ENCODE peak calls at places on chromosomes 3 and 15, in nine cellular contexts. One of them, this sample, is unnamed.

GRCh38 chr3:11438636-11439035 is 166.4 kb downstream of the ATG7 start:
- DNase-seq in activated T-cell treated with anti-CD3 and anti-CD28 coated beads, Interleukin-2, amount 50 U/mL, for 24 hours: no peak
- DNase-seq in HS-5: no peak
- DNase-seq in brain pericyte: peak
- DNase-seq in SW480: no peak
- DNase-seq in cardiac fibroblast: peak
- DNase-seq in fibroblast of the aortic adventitia: peak
- DNase-seq in NCI-H446 treated with DMSO at 0.1 percent for 48 hours: no peak
- DNase-seq in bronchial epithelial cell: no peak
- DNase-seq in this sample: no peak

GRCh38 chr3:33299395-33300081 is 22.3 kb downstream of the FBXL2 start:
- DNase-seq in activated T-cell treated with anti-CD3 and anti-CD28 coated beads, Interleukin-2, amount 50 U/mL, for 24 hours: no peak
- DNase-seq in HS-5: peak
- DNase-seq in brain pericyte: no peak
- DNase-seq in SW480: peak
- DNase-seq in cardiac fibroblast: peak
- DNase-seq in fibroblast of the aortic adventitia: peak
- DNase-seq in NCI-H446 treated with DMSO at 0.1 percent for 48 hours: no peak
- DNase-seq in bronchial epithelial cell: peak
- DNase-seq in this sample: no peak

GRCh38 chr3:187750041-187750512 is 4.8 kb upstream of the BCL6 start:
- DNase-seq in activated T-cell treated with anti-CD3 and anti-CD28 coated beads, Interleukin-2, amount 50 U/mL, for 24 hours: no peak
- DNase-seq in HS-5: no peak
- DNase-seq in brain pericyte: no peak
- DNase-seq in SW480: peak
- DNase-seq in cardiac fibroblast: peak
- DNase-seq in fibroblast of the aortic adventitia: no peak
- DNase-seq in NCI-H446 treated with DMSO at 0.1 percent for 48 hours: no peak
- DNase-seq in bronchial epithelial cell: peak
- DNase-seq in this sample: no peak

GRCh38 chr3:13479332-13479581 is 849 bp upstream of the HDAC11 start:
- DNase-seq in activated T-cell treated with anti-CD3 and anti-CD28 coated beads, Interleukin-2, amount 50 U/mL, for 24 hours: no peak
- DNase-seq in HS-5: no peak
- DNase-seq in brain pericyte: no peak
- DNase-seq in SW480: peak
- DNase-seq in cardiac fibroblast: no peak
- DNase-seq in fibroblast of the aortic adventitia: no peak
- DNase-seq in NCI-H446 treated with DMSO at 0.1 percent for 48 hours: no peak
- DNase-seq in bronchial epithelial cell: no peak
- DNase-seq in this sample: peak

GRCh38 chr3:187261541-187261969 is 30.0 kb downstream of the MASP1 start:
- DNase-seq in activated T-cell treated with anti-CD3 and anti-CD28 coated beads, Interleukin-2, amount 50 U/mL, for 24 hours: no peak
- DNase-seq in HS-5: peak
- DNase-seq in brain pericyte: no peak
- DNase-seq in SW480: no peak
- DNase-seq in cardiac fibroblast: peak
- DNase-seq in fibroblast of the aortic adventitia: peak
- DNase-seq in NCI-H446 treated with DMSO at 0.1 percent for 48 hours: no peak
- DNase-seq in bronchial epithelial cell: peak
- DNase-seq in this sample: no peak

GRCh38 chr3:35744419-35744818 is 105.1 kb downstream of the ARPP21 start:
- DNase-seq in activated T-cell treated with anti-CD3 and anti-CD28 coated beads, Interleukin-2, amount 50 U/mL, for 24 hours: no peak
- DNase-seq in HS-5: no peak
- DNase-seq in brain pericyte: no peak
- DNase-seq in SW480: no peak
- DNase-seq in cardiac fibroblast: no peak
- DNase-seq in fibroblast of the aortic adventitia: no peak
- DNase-seq in NCI-H446 treated with DMSO at 0.1 percent for 48 hours: no peak
- DNase-seq in bronchial epithelial cell: no peak
- DNase-seq in this sample: peak

GRCh38 chr3:129936757-129937156 is 37.8 kb upstream of the TRH start:
- DNase-seq in activated T-cell treated with anti-CD3 and anti-CD28 coated beads, Interleukin-2, amount 50 U/mL, for 24 hours: no peak
- DNase-seq in HS-5: peak
- DNase-seq in brain pericyte: peak
- DNase-seq in SW480: peak
- DNase-seq in cardiac fibroblast: peak
- DNase-seq in fibroblast of the aortic adventitia: peak
- DNase-seq in NCI-H446 treated with DMSO at 0.1 percent for 48 hours: no peak
- DNase-seq in bronchial epithelial cell: peak
- DNase-seq in this sample: peak

GRCh38 chr3:188468196-188468595 is 314.2 kb downstream of the LPP start:
- DNase-seq in activated T-cell treated with anti-CD3 and anti-CD28 coated beads, Interleukin-2, amount 50 U/mL, for 24 hours: no peak
- DNase-seq in HS-5: no peak
- DNase-seq in brain pericyte: no peak
- DNase-seq in SW480: no peak
- DNase-seq in cardiac fibroblast: peak
- DNase-seq in fibroblast of the aortic adventitia: peak
- DNase-seq in NCI-H446 treated with DMSO at 0.1 percent for 48 hours: peak
- DNase-seq in bronchial epithelial cell: no peak
- DNase-seq in this sample: no peak

GRCh38 chr15:85618956-85619491 is 175.7 kb downstream of the KLHL25 start:
- DNase-seq in activated T-cell treated with anti-CD3 and anti-CD28 coated beads, Interleukin-2, amount 50 U/mL, for 24 hours: peak
- DNase-seq in HS-5: peak
- DNase-seq in brain pericyte: peak
- DNase-seq in SW480: no peak
- DNase-seq in cardiac fibroblast: peak
- DNase-seq in fibroblast of the aortic adventitia: peak
- DNase-seq in NCI-H446 treated with DMSO at 0.1 percent for 48 hours: no peak
- DNase-seq in bronchial epithelial cell: peak
- DNase-seq in this sample: peak

GRCh38 chr3:157098823-157099185 is 61.1 kb downstream of the CCNL1 start:
- DNase-seq in activated T-cell treated with anti-CD3 and anti-CD28 coated beads, Interleukin-2, amount 50 U/mL, for 24 hours: no peak
- DNase-seq in HS-5: no peak
- DNase-seq in brain pericyte: no peak
- DNase-seq in SW480: no peak
- DNase-seq in cardiac fibroblast: peak
- DNase-seq in fibroblast of the aortic adventitia: peak
- DNase-seq in NCI-H446 treated with DMSO at 0.1 percent for 48 hours: no peak
- DNase-seq in bronchial epithelial cell: no peak
- DNase-seq in this sample: no peak

GRCh38 chr3:152159328-152159727 is 109.4 kb upstream of the MBNL1 start:
- DNase-seq in activated T-cell treated with anti-CD3 and anti-CD28 coated beads, Interleukin-2, amount 50 U/mL, for 24 hours: no peak
- DNase-seq in HS-5: peak
- DNase-seq in brain pericyte: peak
- DNase-seq in SW480: no peak
- DNase-seq in cardiac fibroblast: peak
- DNase-seq in fibroblast of the aortic adventitia: peak
- DNase-seq in NCI-H446 treated with DMSO at 0.1 percent for 48 hours: no peak
- DNase-seq in bronchial epithelial cell: peak
- DNase-seq in this sample: no peak

GRCh38 chr3:32297366-32297765 is 58.9 kb downstream of the CMTM8 start:
- DNase-seq in activated T-cell treated with anti-CD3 and anti-CD28 coated beads, Interleukin-2, amount 50 U/mL, for 24 hours: peak
- DNase-seq in HS-5: no peak
- DNase-seq in brain pericyte: no peak
- DNase-seq in SW480: no peak
- DNase-seq in cardiac fibroblast: no peak
- DNase-seq in fibroblast of the aortic adventitia: no peak
- DNase-seq in NCI-H446 treated with DMSO at 0.1 percent for 48 hours: no peak
- DNase-seq in bronchial epithelial cell: no peak
- DNase-seq in this sample: no peak

GRCh38 chr3:59749291-59749690 is 699.5 kb upstream of the CFAP20DC start:
- DNase-seq in activated T-cell treated with anti-CD3 and anti-CD28 coated beads, Interleukin-2, amount 50 U/mL, for 24 hours: no peak
- DNase-seq in HS-5: no peak
- DNase-seq in brain pericyte: no peak
- DNase-seq in SW480: no peak
- DNase-seq in cardiac fibroblast: no peak
- DNase-seq in fibroblast of the aortic adventitia: peak
- DNase-seq in NCI-H446 treated with DMSO at 0.1 percent for 48 hours: no peak
- DNase-seq in bronchial epithelial cell: no peak
- DNase-seq in this sample: no peak

GRCh38 chr15:80957976-80958375 is 31.6 kb downstream of the MESD start:
- DNase-seq in activated T-cell treated with anti-CD3 and anti-CD28 coated beads, Interleukin-2, amount 50 U/mL, for 24 hours: no peak
- DNase-seq in HS-5: no peak
- DNase-seq in brain pericyte: no peak
- DNase-seq in SW480: no peak
- DNase-seq in cardiac fibroblast: no peak
- DNase-seq in fibroblast of the aortic adventitia: peak
- DNase-seq in NCI-H446 treated with DMSO at 0.1 percent for 48 hours: no peak
- DNase-seq in bronchial epithelial cell: peak
- DNase-seq in this sample: no peak

GRCh38 chr3:55333041-55333440 is 154.1 kb downstream of the WNT5A start:
- DNase-seq in activated T-cell treated with anti-CD3 and anti-CD28 coated beads, Interleukin-2, amount 50 U/mL, for 24 hours: no peak
- DNase-seq in HS-5: no peak
- DNase-seq in brain pericyte: no peak
- DNase-seq in SW480: no peak
- DNase-seq in cardiac fibroblast: peak
- DNase-seq in fibroblast of the aortic adventitia: no peak
- DNase-seq in NCI-H446 treated with DMSO at 0.1 percent for 48 hours: no peak
- DNase-seq in bronchial epithelial cell: no peak
- DNase-seq in this sample: no peak

GRCh38 chr15:64574220-64574994 is 114.0 kb downstream of the ZNF609 start:
- DNase-seq in activated T-cell treated with anti-CD3 and anti-CD28 coated beads, Interleukin-2, amount 50 U/mL, for 24 hours: no peak
- DNase-seq in HS-5: no peak
- DNase-seq in brain pericyte: no peak
- DNase-seq in SW480: no peak
- DNase-seq in cardiac fibroblast: peak
- DNase-seq in fibroblast of the aortic adventitia: peak
- DNase-seq in NCI-H446 treated with DMSO at 0.1 percent for 48 hours: no peak
- DNase-seq in bronchial epithelial cell: peak
- DNase-seq in this sample: no peak

GRCh38 chr3:189184566-189184965 is 12.8 kb downstream of the TPRG1 start:
- DNase-seq in activated T-cell treated with anti-CD3 and anti-CD28 coated beads, Interleukin-2, amount 50 U/mL, for 24 hours: no peak
- DNase-seq in HS-5: no peak
- DNase-seq in brain pericyte: no peak
- DNase-seq in SW480: no peak
- DNase-seq in cardiac fibroblast: no peak
- DNase-seq in fibroblast of the aortic adventitia: no peak
- DNase-seq in NCI-H446 treated with DMSO at 0.1 percent for 48 hours: no peak
- DNase-seq in bronchial epithelial cell: no peak
- DNase-seq in this sample: no peak

GRCh38 chr3:127646501-127647046 is 17.6 kb downstream of the PODXL2 start:
- DNase-seq in activated T-cell treated with anti-CD3 and anti-CD28 coated beads, Interleukin-2, amount 50 U/mL, for 24 hours: no peak
- DNase-seq in HS-5: no peak
- DNase-seq in brain pericyte: no peak
- DNase-seq in SW480: no peak
- DNase-seq in cardiac fibroblast: no peak
- DNase-seq in fibroblast of the aortic adventitia: no peak
- DNase-seq in NCI-H446 treated with DMSO at 0.1 percent for 48 hours: no peak
- DNase-seq in bronchial epithelial cell: no peak
- DNase-seq in this sample: no peak

GRCh38 chr15:52292780-52293392 is 2.7 kb downstream of the MYO5C start:
- DNase-seq in activated T-cell treated with anti-CD3 and anti-CD28 coated beads, Interleukin-2, amount 50 U/mL, for 24 hours: no peak
- DNase-seq in HS-5: no peak
- DNase-seq in brain pericyte: no peak
- DNase-seq in SW480: no peak
- DNase-seq in cardiac fibroblast: no peak
- DNase-seq in fibroblast of the aortic adventitia: no peak
- DNase-seq in NCI-H446 treated with DMSO at 0.1 percent for 48 hours: no peak
- DNase-seq in bronchial epithelial cell: no peak
- DNase-seq in this sample: no peak

GRCh38 chr15:83835384-83836010 is 181.6 kb downstream of the ADAMTSL3 start:
- DNase-seq in activated T-cell treated with anti-CD3 and anti-CD28 coated beads, Interleukin-2, amount 50 U/mL, for 24 hours: no peak
- DNase-seq in HS-5: no peak
- DNase-seq in brain pericyte: no peak
- DNase-seq in SW480: no peak
- DNase-seq in cardiac fibroblast: no peak
- DNase-seq in fibroblast of the aortic adventitia: no peak
- DNase-seq in NCI-H446 treated with DMSO at 0.1 percent for 48 hours: no peak
- DNase-seq in bronchial epithelial cell: no peak
- DNase-seq in this sample: no peak

GRCh38 chr15:49154799-49155109 is 645 bp downstream of the COPS2 start:
- DNase-seq in activated T-cell treated with anti-CD3 and anti-CD28 coated beads, Interleukin-2, amount 50 U/mL, for 24 hours: no peak
- DNase-seq in HS-5: no peak
- DNase-seq in brain pericyte: no peak
- DNase-seq in SW480: peak
- DNase-seq in cardiac fibroblast: no peak
- DNase-seq in fibroblast of the aortic adventitia: no peak
- DNase-seq in NCI-H446 treated with DMSO at 0.1 percent for 48 hours: no peak
- DNase-seq in bronchial epithelial cell: no peak
- DNase-seq in this sample: no peak

GRCh38 chr3:18648868-18649450 is 223.8 kb upstream of the SATB1 start:
- DNase-seq in activated T-cell treated with anti-CD3 and anti-CD28 coated beads, Interleukin-2, amount 50 U/mL, for 24 hours: no peak
- DNase-seq in HS-5: no peak
- DNase-seq in brain pericyte: no peak
- DNase-seq in SW480: no peak
- DNase-seq in cardiac fibroblast: no peak
- DNase-seq in fibroblast of the aortic adventitia: no peak
- DNase-seq in NCI-H446 treated with DMSO at 0.1 percent for 48 hours: no peak
- DNase-seq in bronchial epithelial cell: no peak
- DNase-seq in this sample: no peak

GRCh38 chr3:127768346-127769008 is 53.8 kb downstream of the MGLL start:
- DNase-seq in activated T-cell treated with anti-CD3 and anti-CD28 coated beads, Interleukin-2, amount 50 U/mL, for 24 hours: no peak
- DNase-seq in HS-5: peak
- DNase-seq in brain pericyte: no peak
- DNase-seq in SW480: peak
- DNase-seq in cardiac fibroblast: peak
- DNase-seq in fibroblast of the aortic adventitia: peak
- DNase-seq in NCI-H446 treated with DMSO at 0.1 percent for 48 hours: no peak
- DNase-seq in bronchial epithelial cell: peak
- DNase-seq in this sample: no peak

GRCh38 chr3:183381179-183381578 is 47.2 kb downstream of the MCF2L2 start:
- DNase-seq in activated T-cell treated with anti-CD3 and anti-CD28 coated beads, Interleukin-2, amount 50 U/mL, for 24 hours: no peak
- DNase-seq in HS-5: peak
- DNase-seq in brain pericyte: no peak
- DNase-seq in SW480: peak
- DNase-seq in cardiac fibroblast: peak
- DNase-seq in fibroblast of the aortic adventitia: peak
- DNase-seq in NCI-H446 treated with DMSO at 0.1 percent for 48 hours: no peak
- DNase-seq in bronchial epithelial cell: peak
- DNase-seq in this sample: no peak

GRCh38 chr15:70277556-70277955 is 179.8 kb upstream of the TLE3 start:
- DNase-seq in activated T-cell treated with anti-CD3 and anti-CD28 coated beads, Interleukin-2, amount 50 U/mL, for 24 hours: no peak
- DNase-seq in HS-5: no peak
- DNase-seq in brain pericyte: no peak
- DNase-seq in SW480: no peak
- DNase-seq in cardiac fibroblast: no peak
- DNase-seq in fibroblast of the aortic adventitia: no peak
- DNase-seq in NCI-H446 treated with DMSO at 0.1 percent for 48 hours: no peak
- DNase-seq in bronchial epithelial cell: no peak
- DNase-seq in this sample: no peak

GRCh38 chr3:15631426-15632211 is 30.1 kb downstream of the BTD start:
- DNase-seq in activated T-cell treated with anti-CD3 and anti-CD28 coated beads, Interleukin-2, amount 50 U/mL, for 24 hours: no peak
- DNase-seq in HS-5: no peak
- DNase-seq in brain pericyte: no peak
- DNase-seq in SW480: no peak
- DNase-seq in cardiac fibroblast: no peak
- DNase-seq in fibroblast of the aortic adventitia: no peak
- DNase-seq in NCI-H446 treated with DMSO at 0.1 percent for 48 hours: no peak
- DNase-seq in bronchial epithelial cell: no peak
- DNase-seq in this sample: no peak

GRCh38 chr3:46893763-46894162 is 16.2 kb downstream of the PTH1R start:
- DNase-seq in activated T-cell treated with anti-CD3 and anti-CD28 coated beads, Interleukin-2, amount 50 U/mL, for 24 hours: no peak
- DNase-seq in HS-5: no peak
- DNase-seq in brain pericyte: no peak
- DNase-seq in SW480: no peak
- DNase-seq in cardiac fibroblast: no peak
- DNase-seq in fibroblast of the aortic adventitia: no peak
- DNase-seq in NCI-H446 treated with DMSO at 0.1 percent for 48 hours: no peak
- DNase-seq in bronchial epithelial cell: no peak
- DNase-seq in this sample: no peak

GRCh38 chr15:99423186-99424130 is 142.3 kb upstream of the MEF2A start:
- DNase-seq in activated T-cell treated with anti-CD3 and anti-CD28 coated beads, Interleukin-2, amount 50 U/mL, for 24 hours: peak
- DNase-seq in HS-5: no peak
- DNase-seq in brain pericyte: no peak
- DNase-seq in SW480: no peak
- DNase-seq in cardiac fibroblast: no peak
- DNase-seq in fibroblast of the aortic adventitia: no peak
- DNase-seq in NCI-H446 treated with DMSO at 0.1 percent for 48 hours: no peak
- DNase-seq in bronchial epithelial cell: no peak
- DNase-seq in this sample: no peak

GRCh38 chr3:107982165-107982564 is 108.7 kb downstream of the CD47 start:
- DNase-seq in activated T-cell treated with anti-CD3 and anti-CD28 coated beads, Interleukin-2, amount 50 U/mL, for 24 hours: no peak
- DNase-seq in HS-5: no peak
- DNase-seq in brain pericyte: no peak
- DNase-seq in SW480: no peak
- DNase-seq in cardiac fibroblast: no peak
- DNase-seq in fibroblast of the aortic adventitia: no peak
- DNase-seq in NCI-H446 treated with DMSO at 0.1 percent for 48 hours: no peak
- DNase-seq in bronchial epithelial cell: no peak
- DNase-seq in this sample: no peak

GRCh38 chr3:110318108-110318507 is 753.5 kb upstream of the NECTIN3 start:
- DNase-seq in activated T-cell treated with anti-CD3 and anti-CD28 coated beads, Interleukin-2, amount 50 U/mL, for 24 hours: no peak
- DNase-seq in HS-5: no peak
- DNase-seq in brain pericyte: no peak
- DNase-seq in SW480: no peak
- DNase-seq in cardiac fibroblast: peak
- DNase-seq in fibroblast of the aortic adventitia: peak
- DNase-seq in NCI-H446 treated with DMSO at 0.1 percent for 48 hours: no peak
- DNase-seq in bronchial epithelial cell: peak
- DNase-seq in this sample: no peak

GRCh38 chr3:50450135-50450911 is 53.1 kb downstream of the CACNA2D2 start:
- DNase-seq in activated T-cell treated with anti-CD3 and anti-CD28 coated beads, Interleukin-2, amount 50 U/mL, for 24 hours: peak
- DNase-seq in HS-5: no peak
- DNase-seq in brain pericyte: no peak
- DNase-seq in SW480: no peak
- DNase-seq in cardiac fibroblast: peak
- DNase-seq in fibroblast of the aortic adventitia: peak
- DNase-seq in NCI-H446 treated with DMSO at 0.1 percent for 48 hours: no peak
- DNase-seq in bronchial epithelial cell: peak
- DNase-seq in this sample: peak